ENCODE peak calls at places on chromosome 10, in seven cellular contexts. N, S, M, R, F, D and W are unnamed samples.

GRCh38 chr10:110918633-110919348 is at the start of gene BBIP1:
- DNase-seq in M (no peak), N (peak), S (peak), R (peak), F (peak), D (peak), W (peak)

GRCh38 chr10:35606423-35606822 is 1.3 kb downstream of the GJD4 start:
- DNase-seq in S (no peak), M (no peak), F (peak), D (peak), R (peak), N (no peak), W (no peak)

GRCh38 chr10:79468015-79468560 is 22.7 kb upstream of the ZCCHC24 start:
- DNase-seq in R (no peak), F (no peak), S (no peak), D (no peak), M (no peak), N (no peak), W (no peak)

GRCh38 chr10:85995791-85996190 is 370.8 kb downstream of the GRID1 start:
- DNase-seq in S (no peak), F (peak), N (peak), R (peak), D (peak), M (no peak), W (no peak)

GRCh38 chr10:121990015-121990677 is 1.2 kb downstream of the TACC2 start:
- DNase-seq in S (no peak), F (no peak), R (peak), N (no peak), M (no peak), D (peak), W (no peak)

GRCh38 chr10:1368772-1369171 is 312.6 kb downstream of the WDR37 start:
- DNase-seq in S (no peak), R (peak), N (no peak), M (no peak), F (no peak), D (peak), W (no peak)

GRCh38 chr10:70914316-70914864 is 26.0 kb upstream of the PCBD1 start:
- DNase-seq in M (no peak), F (no peak), D (no peak), N (no peak), R (no peak), S (no peak), W (no peak)

GRCh38 chr10:86113044-86113443 is 253.6 kb downstream of the GRID1 start:
- DNase-seq in N (no peak), F (no peak), D (no peak), R (no peak), S (no peak), M (no peak), W (no peak)

GRCh38 chr10:5561704-5562645 is 37.2 kb downstream of the CALML3 start:
- DNase-seq in D (no peak), N (no peak), S (no peak), F (no peak), R (no peak), M (no peak), W (no peak)

GRCh38 chr10:105195831-105196230 is 554.7 kb downstream of the SORCS3 start:
- DNase-seq in F (no peak), N (no peak), S (no peak), D (peak), M (no peak), R (no peak), W (no peak)

GRCh38 chr10:92181575-92181974 is 109.3 kb downstream of the CPEB3 start:
- DNase-seq in F (no peak), R (peak), S (no peak), D (peak), N (peak), M (no peak), W (no peak)

GRCh38 chr10:79070611-79071534 is 2.1 kb downstream of the ZMIZ1 start:
- DNase-seq in F (peak), M (peak), S (no peak), N (peak), R (peak), D (peak), W (no peak)

GRCh38 chr10:80425901-80426300 is 17.6 kb downstream of the PRXL2A start:
- DNase-seq in S (no peak), M (no peak), R (no peak), F (no peak), N (no peak), D (no peak), W (no peak)

GRCh38 chr10:132787253-132788179 is 1.6 kb upstream of the NKX6-2 start:
- DNase-seq in F (no peak), R (no peak), D (no peak), M (no peak), N (no peak), S (no peak), W (no peak)

GRCh38 chr10:115063702-115064479 is 29.3 kb upstream of the ATRNL1 start:
- DNase-seq in M (no peak), N (no peak), D (no peak), F (no peak), R (no peak), S (no peak), W (no peak)

GRCh38 chr10:128147064-128147463 is 20.8 kb upstream of the MKI67 start:
- DNase-seq in N (no peak), D (no peak), S (no peak), M (no peak), F (no peak), R (no peak), W (no peak)